ENCODE peak calls at places on chromosomes 6 and 20, in six cellular contexts. Y is CD8-positive, alpha-beta T cell; B is CD4-positive, alpha-beta T cell; G is OCI-LY7; I is CD4-positive, CD25-positive, alpha-beta regulatory T cell; L is heart right ventricle. S is an unnamed sample.

GRCh38 chr6:64280569-64280968 is 645.0 kb downstream of the PHF3 start:
- DNase-seq in Y (no peak), B (no peak), G (no peak), I (no peak), L (no peak), S (no peak)

GRCh38 chr6:146543940-146544661 is 468 bp downstream of the RAB32 start:
- DNase-seq in Y (no peak), B (no peak), G (no peak), I (no peak), L (peak; percentile 31), S (peak; percentile 66)

GRCh38 chr6:16985484-16986284 is 116.2 kb upstream of the STMND1 start:
- DNase-seq in Y (no peak), B (no peak), G (no peak), I (no peak), L (no peak), S (no peak)

GRCh38 chr20:2729251-2729713 is 36.7 kb downstream of the EBF4 start:
- DNase-seq in Y (no peak), B (peak; percentile 36), G (peak; percentile 46), I (peak; percentile 63), L (no peak), S (no peak)

GRCh38 chr6:50994026-50994720 is 175.5 kb downstream of the TFAP2B start:
- DNase-seq in Y (no peak), B (no peak), G (no peak), I (no peak), L (no peak), S (no peak)

GRCh38 chr6:154920502-154921200 is 74.5 kb upstream of the TIAM2 start:
- DNase-seq in Y (no peak), B (no peak), G (no peak), I (no peak), L (no peak), S (no peak)

GRCh38 chr6:99241905-99242534 is 107.5 kb downstream of the FAXC start:
- DNase-seq in Y (no peak), B (no peak), G (peak; percentile 7), I (no peak), L (peak; percentile 16), S (no peak)

GRCh38 chr6:41358503-41358902 is 23.1 kb downstream of the NCR2 start:
- DNase-seq in Y (no peak), B (no peak), G (no peak), I (no peak), L (no peak), S (no peak)

GRCh38 chr20:48360338-48360698 is 467.5 kb downstream of the PREX1 start:
- DNase-seq in Y (no peak), B (no peak), G (peak; percentile 78), I (no peak), L (no peak), S (no peak)

GRCh38 chr6:11732036-11732545 is 46.5 kb downstream of the ADTRP start:
- DNase-seq in Y (no peak), B (no peak), G (no peak), I (no peak), L (peak; percentile 63), S (peak; percentile 7)

GRCh38 chr6:161029195-161029809 is 37.7 kb downstream of the MAP3K4 start:
- DNase-seq in Y (no peak), B (no peak), G (no peak), I (no peak), L (no peak), S (no peak)

GRCh38 chr20:13777171-13777601 is 7.5 kb downstream of the ESF1 start:
- DNase-seq in Y (no peak), B (no peak), G (no peak), I (no peak), L (no peak), S (no peak)

GRCh38 chr6:156982168-156982567 is 205.0 kb downstream of the ARID1B start:
- DNase-seq in Y (no peak), B (no peak), G (peak; percentile 27), I (no peak), L (no peak), S (no peak)

GRCh38 chr20:23231561-23232218 is 118.9 kb upstream of the NXT1 start:
- DNase-seq in Y (no peak), B (no peak), G (no peak), I (no peak), L (no peak), S (no peak)

GRCh38 chr6:16322666-16323312 is 84.4 kb downstream of the GMPR start:
- DNase-seq in Y (peak; percentile 54), B (peak; percentile 90), G (peak; percentile 55), I (peak; percentile 81), L (peak; percentile 84), S (peak; percentile 65)

GRCh38 chr20:45918779-45919535 is 7.0 kb upstream of the PLTP start:
- DNase-seq in Y (no peak), B (no peak), G (no peak), I (no peak), L (no peak), S (no peak)

GRCh38 chr6:91132461-91132860 is 545.6 kb upstream of the MAP3K7 start:
- DNase-seq in Y (no peak), B (no peak), G (no peak), I (no peak), L (no peak), S (no peak)

GRCh38 chr6:14059791-14060436 is 57.7 kb upstream of the CD83 start:
- DNase-seq in Y (no peak), B (no peak), G (no peak), I (no peak), L (peak; percentile 39), S (no peak)

GRCh38 chr20:64116016-64116415 is 8.7 kb upstream of the NPBWR2 start:
- DNase-seq in Y (no peak), B (no peak), G (no peak), I (no peak), L (no peak), S (no peak)

GRCh38 chr6:431504-431903 is 40.0 kb downstream of the IRF4 start:
- DNase-seq in Y (no peak), B (no peak), G (no peak), I (no peak), L (no peak), S (no peak)

GRCh38 chr20:21698494-21699215 is 6.8 kb upstream of the PAX1 start:
- DNase-seq in Y (no peak), B (no peak), G (no peak), I (no peak), L (no peak), S (no peak)

GRCh38 chr20:62370115-62370806 is 3.1 kb upstream of the LAMA5 start:
- DNase-seq in Y (no peak), B (no peak), G (no peak), I (no peak), L (peak; percentile 59), S (no peak)

GRCh38 chr20:39849664-39850063 is 839.4 kb downstream of the MAFB start:
- DNase-seq in Y (no peak), B (no peak), G (no peak), I (no peak), L (peak; percentile 90), S (no peak)

GRCh38 chr6:27312146-27312949 is at the start of gene POM121L2:
- DNase-seq in Y (peak; percentile 28), B (peak; percentile 32), G (peak; percentile 65), I (peak; percentile 54), L (no peak), S (no peak)

GRCh38 chr20:11207749-11208502 is 534.1 kb upstream of the JAG1 start:
- DNase-seq in Y (no peak), B (no peak), G (no peak), I (no peak), L (no peak), S (no peak)

GRCh38 chr20:64112691-64113443 is 5.5 kb upstream of the NPBWR2 start:
- DNase-seq in Y (no peak), B (no peak), G (no peak), I (no peak), L (no peak), S (no peak)

GRCh38 chr6:159832941-159833340 is 32.9 kb downstream of the PNLDC1 start:
- DNase-seq in Y (no peak), B (no peak), G (peak; percentile 45), I (no peak), L (no peak), S (no peak)

GRCh38 chr6:44192428-44193041 is 24.2 kb upstream of the MYMX start:
- DNase-seq in Y (no peak), B (no peak), G (no peak), I (no peak), L (no peak), S (no peak)

GRCh38 chr6:16236009-16236501 is 2.3 kb upstream of the GMPR start:
- DNase-seq in Y (no peak), B (no peak), G (no peak), I (no peak), L (no peak), S (no peak)

GRCh38 chr20:63896136-63896890 is 1.4 kb downstream of the DNAJC5 start:
- DNase-seq in Y (no peak), B (no peak), G (peak; percentile 59), I (no peak), L (peak; percentile 45), S (peak; percentile 57)

GRCh38 chr6:166279393-166279679 is 28.9 kb downstream of the PRR18 start:
- DNase-seq in Y (no peak), B (no peak), G (no peak), I (no peak), L (no peak), S (no peak)

GRCh38 chr20:4441191-4441590 is 280.5 kb upstream of the PRND start:
- DNase-seq in Y (no peak), B (no peak), G (no peak), I (no peak), L (no peak), S (no peak)
- H3K27ac ChIP-seq in Y (no peak overlapping the region), B (no peak overlapping the region), G (no peak overlapping the region), I (no peak overlapping the region), L (no peak overlapping the region), S (no peak overlapping the region)

GRCh38 chr20:41392871-41393704 is 26.5 kb upstream of the EMILIN3 start:
- DNase-seq in Y (no peak), B (no peak), G (no peak), I (no peak), L (peak; percentile 86), S (peak; percentile 56)
- H3K27ac ChIP-seq in Y (no peak overlapping the region), B (no peak overlapping the region), G (no peak overlapping the region), I (no peak overlapping the region), L (no peak overlapping the region), S (peak overlapping the region; percentile 52)

DNA sequence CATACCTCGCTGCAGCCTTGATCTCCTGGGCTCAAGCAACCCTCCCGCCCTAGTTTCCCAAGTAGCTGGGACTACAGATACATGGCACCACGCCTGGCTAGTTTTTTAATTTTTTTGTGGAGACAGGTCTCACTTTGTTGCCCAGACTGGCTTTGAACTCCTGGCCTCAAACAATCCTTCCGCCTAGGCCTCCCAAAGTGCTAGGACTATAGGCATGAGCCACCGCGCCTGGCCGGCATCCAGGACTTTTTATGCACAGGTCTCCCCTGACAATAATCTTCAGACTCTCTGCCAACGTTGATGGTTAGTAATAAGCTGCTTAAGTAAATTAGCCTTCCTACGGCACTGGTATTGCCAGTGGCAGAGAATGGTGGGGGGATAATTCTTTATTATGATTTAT is 110.5 kb upstream of the MTHFD1L start:
- DNase-seq in Y (no peak), B (no peak), G (no peak), I (no peak), L (no peak), S (peak; percentile 28)
- H3K27ac ChIP-seq in Y (no peak overlapping the region), B (no peak overlapping the region), G (no peak overlapping the region), I (no peak overlapping the region), L (no peak overlapping the region), S (no peak overlapping the region)

DNA sequence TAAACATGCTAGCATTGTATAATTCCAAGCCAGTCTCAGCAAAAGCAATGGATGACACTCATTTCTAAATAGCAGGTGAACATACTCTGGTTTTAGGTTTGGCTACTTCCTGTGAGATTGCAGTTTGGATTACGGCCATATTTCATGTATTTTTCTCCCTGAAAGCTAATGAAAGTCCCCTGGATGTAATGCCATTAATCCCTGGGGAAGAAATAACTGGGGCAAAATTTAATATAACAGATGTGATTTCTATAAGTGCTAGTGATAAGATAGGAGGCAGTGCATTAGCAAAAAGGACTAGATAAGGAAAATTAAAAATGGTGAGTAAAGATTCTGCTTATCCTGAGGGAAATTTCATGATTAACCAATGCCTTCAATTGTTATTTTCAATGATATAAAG is 238.2 kb downstream of the ADGRB3 start:
- DNase-seq in Y (no peak), B (no peak), G (no peak), I (no peak), L (no peak), S (no peak)
- H3K27ac ChIP-seq in Y (no peak overlapping the region), B (no peak overlapping the region), G (no peak overlapping the region), I (no peak overlapping the region), L (no peak overlapping the region), S (no peak overlapping the region)

S was measured in substantia nigra.